ENCODE peak calls at places on chromosomes 12 and 14, in eight cellular contexts. H is esophagus squamous epithelium; P is effector memory CD4-positive, alpha-beta T cell; S is hippocampal formation; Z is upper lobe of left lung; L is NCI-H146; N is H4; K is neural crest cell. A is an unnamed sample.

GRCh38 chr14:64966976-64967375 is 5.2 kb downstream of the RAB15 start:
- DNase-seq in H (no peak), P (no peak), S (no peak), Z (no peak), L (no peak), N (no peak), K (no peak), A (peak; percentile 23)

GRCh38 chr12:6592087-6592486 is 15.1 kb downstream of the CHD4 start:
- DNase-seq in H (no peak), P (no peak), S (no peak), Z (no peak), L (no peak), N (no peak), K (no peak), A (no peak)

GRCh38 chr12:6954316-6954710 is 3.2 kb downstream of the PTPN6 start:
- DNase-seq in H (no peak), P (no peak), S (no peak), Z (no peak), L (no peak), N (no peak), K (no peak), A (no peak)

GRCh38 chr12:109752117-109753053 is 38.8 kb downstream of the FAM222A start:
- DNase-seq in H (no peak), P (no peak), S (no peak), Z (no peak), L (peak; percentile 38), N (no peak), K (no peak), A (no peak)

GRCh38 chr12:54164402-54165145 is 24.2 kb downstream of the SMUG1 start:
- DNase-seq in H (no peak), P (no peak), S (no peak), Z (no peak), L (peak; percentile 69), N (no peak), K (no peak), A (no peak)

GRCh38 chr12:116434155-116435065 is 124.8 kb upstream of the MAP1LC3B2 start:
- DNase-seq in H (no peak), P (no peak), S (no peak), Z (peak; percentile 85), L (no peak), N (peak; percentile 94), K (peak; percentile 26), A (no peak)

GRCh38 chr12:52980773-52981423 is 25.4 kb upstream of the EIF4B start:
- DNase-seq in H (peak; percentile 22), P (peak; percentile 62), S (peak; percentile 88), Z (no peak), L (peak; percentile 97), N (peak; percentile 88), K (peak; percentile 89), A (peak; percentile 99)

GRCh38 chr12:94150483-94151225 is 2.3 kb downstream of the PLXNC1 start:
- DNase-seq in H (no peak), P (peak; percentile 7), S (no peak), Z (peak; percentile 87), L (peak; percentile 33), N (no peak), K (no peak), A (no peak)

GRCh38 chr14:99430491-99430890 is 50.2 kb downstream of the SETD3 start:
- DNase-seq in H (no peak), P (no peak), S (no peak), Z (no peak), L (no peak), N (no peak), K (no peak), A (no peak)

GRCh38 chr12:56115329-56115728 is 1.1 kb upstream of the RPL41 start:
- DNase-seq in H (no peak), P (no peak), S (no peak), Z (no peak), L (no peak), N (no peak), K (no peak), A (peak; percentile 31)

GRCh38 chr12:81468206-81468605 is 290.9 kb downstream of the PPFIA2 start:
- DNase-seq in H (no peak), P (no peak), S (peak; percentile 37), Z (no peak), L (no peak), N (peak; percentile 6), K (no peak), A (no peak)

GRCh38 chr12:884746-885414 is 64.6 kb downstream of the RAD52 start:
- DNase-seq in H (no peak), P (no peak), S (no peak), Z (no peak), L (no peak), N (no peak), K (no peak), A (no peak)

GRCh38 chr14:105860615-105861580 is 334.5 kb downstream of the TMEM121 start:
- DNase-seq in H (no peak), P (no peak), S (no peak), Z (peak; percentile 79), L (no peak), N (no peak), K (no peak), A (no peak)

GRCh38 chr12:64171715-64172114 is 50.4 kb downstream of the KICS2 start:
- DNase-seq in H (no peak), P (no peak), S (no peak), Z (no peak), L (no peak), N (no peak), K (no peak), A (no peak)

GRCh38 chr14:31770271-31770670 is 209.1 kb downstream of the NUBPL start:
- DNase-seq in H (no peak), P (no peak), S (no peak), Z (no peak), L (no peak), N (no peak), K (no peak), A (no peak)

GRCh38 chr12:131407221-131408035 is 303.5 kb upstream of the SFSWAP start:
- DNase-seq in H (no peak), P (no peak), S (no peak), Z (no peak), L (no peak), N (no peak), K (no peak), A (no peak)

GRCh38 chr14:103521438-103521961 is 1.1 kb downstream of the CKB start:
- DNase-seq in H (no peak), P (no peak), S (no peak), Z (no peak), L (peak; percentile 58), N (no peak), K (no peak), A (peak; percentile 39)

GRCh38 chr12:14238224-14238792 is 127.2 kb upstream of the ATF7IP start:
- DNase-seq in H (no peak), P (no peak), S (peak; percentile 52), Z (no peak), L (peak; percentile 36), N (no peak), K (no peak), A (peak; percentile 40)

GRCh38 chr12:16027012-16027411 is 115.9 kb downstream of the DERA start:
- DNase-seq in H (no peak), P (no peak), S (no peak), Z (no peak), L (no peak), N (no peak), K (no peak), A (no peak)

A was measured in NCI-H510A treated with DMSO at 0.1 percent for 48 hours.